ENCODE peak calls at places on chromosomes 2 and 18, in seven cellular contexts. One of them, this sample, is unnamed.

GRCh38 chr2:43326116-43326825 is 99.9 kb upstream of the ZFP36L2 start:
- DNase-seq in AG04450: no peak
- DNase-seq in fibroblast of lung: no peak
- DNase-seq in endodermal cell: no peak
- DNase-seq in NCI-H774: no peak
- DNase-seq in tibial nerve: no peak
- DNase-seq in NCI-H1092 treated with DMSO at 0.1 percent for 48 hours: no peak
- DNase-seq in this sample: no peak

GRCh38 chr18:67932261-67932660 is 415.7 kb upstream of the DSEL start:
- DNase-seq in fibroblast of lung: peak
- DNase-seq in tibial nerve: no peak
- DNase-seq in endodermal cell: no peak
- DNase-seq in NCI-H1092 treated with DMSO at 0.1 percent for 48 hours: no peak
- DNase-seq in NCI-H774: no peak
- DNase-seq in AG04450: no peak
- DNase-seq in this sample: peak

GRCh38 chr2:62672601-62673000 is 32.9 kb upstream of the EHBP1 start:
- DNase-seq in NCI-H1092 treated with DMSO at 0.1 percent for 48 hours: no peak
- DNase-seq in NCI-H774: no peak
- DNase-seq in endodermal cell: peak
- DNase-seq in AG04450: peak
- DNase-seq in fibroblast of lung: peak
- DNase-seq in tibial nerve: no peak
- DNase-seq in this sample: peak

GRCh38 chr18:6859676-6860422 is 130.3 kb downstream of the ARHGAP28 start:
- DNase-seq in AG04450: no peak
- DNase-seq in NCI-H774: no peak
- DNase-seq in tibial nerve: no peak
- DNase-seq in NCI-H1092 treated with DMSO at 0.1 percent for 48 hours: no peak
- DNase-seq in fibroblast of lung: no peak
- DNase-seq in endodermal cell: no peak
- DNase-seq in this sample: no peak

GRCh38 chr2:238523158-238524110 is 96.7 kb downstream of the ASB1 start:
- DNase-seq in endodermal cell: peak
- DNase-seq in fibroblast of lung: peak
- DNase-seq in tibial nerve: peak
- DNase-seq in AG04450: peak
- DNase-seq in NCI-H1092 treated with DMSO at 0.1 percent for 48 hours: no peak
- DNase-seq in NCI-H774: no peak
- DNase-seq in this sample: peak

GRCh38 chr2:49858113-49858490 is 703.8 kb upstream of the FSHR start:
- DNase-seq in NCI-H1092 treated with DMSO at 0.1 percent for 48 hours: no peak
- DNase-seq in fibroblast of lung: no peak
- DNase-seq in tibial nerve: no peak
- DNase-seq in AG04450: no peak
- DNase-seq in endodermal cell: no peak
- DNase-seq in NCI-H774: no peak
- DNase-seq in this sample: no peak

GRCh38 chr2:194054262-194054767 is 1602.7 kb upstream of the SLC39A10 start:
- DNase-seq in fibroblast of lung: no peak
- DNase-seq in tibial nerve: no peak
- DNase-seq in NCI-H774: no peak
- DNase-seq in NCI-H1092 treated with DMSO at 0.1 percent for 48 hours: no peak
- DNase-seq in endodermal cell: no peak
- DNase-seq in AG04450: no peak
- DNase-seq in this sample: no peak

GRCh38 chr2:178327516-178327915 is 123.5 kb downstream of the PRKRA start:
- DNase-seq in fibroblast of lung: peak
- DNase-seq in NCI-H774: peak
- DNase-seq in tibial nerve: no peak
- DNase-seq in NCI-H1092 treated with DMSO at 0.1 percent for 48 hours: no peak
- DNase-seq in endodermal cell: no peak
- DNase-seq in AG04450: peak
- DNase-seq in this sample: no peak

GRCh38 chr2:6352906-6353515 is 512.7 kb downstream of the CMPK2 start:
- DNase-seq in NCI-H774: no peak
- DNase-seq in tibial nerve: peak
- DNase-seq in fibroblast of lung: peak
- DNase-seq in AG04450: peak
- DNase-seq in endodermal cell: peak
- DNase-seq in NCI-H1092 treated with DMSO at 0.1 percent for 48 hours: peak
- DNase-seq in this sample: peak

GRCh38 chr2:235521844-235522243 is 28.0 kb downstream of the AGAP1 start:
- DNase-seq in AG04450: no peak
- DNase-seq in tibial nerve: no peak
- DNase-seq in fibroblast of lung: peak
- DNase-seq in NCI-H774: peak
- DNase-seq in endodermal cell: no peak
- DNase-seq in NCI-H1092 treated with DMSO at 0.1 percent for 48 hours: peak
- DNase-seq in this sample: peak

GRCh38 chr2:55519908-55520885 is 679 bp downstream of the CFAP36 start:
- DNase-seq in endodermal cell: peak
- DNase-seq in NCI-H1092 treated with DMSO at 0.1 percent for 48 hours: peak
- DNase-seq in AG04450: no peak
- DNase-seq in NCI-H774: peak
- DNase-seq in fibroblast of lung: peak
- DNase-seq in tibial nerve: peak
- DNase-seq in this sample: peak

GRCh38 chr2:138536302-138536701 is 34.7 kb downstream of the SPOPL start:
- DNase-seq in NCI-H1092 treated with DMSO at 0.1 percent for 48 hours: no peak
- DNase-seq in endodermal cell: no peak
- DNase-seq in tibial nerve: no peak
- DNase-seq in AG04450: no peak
- DNase-seq in NCI-H774: no peak
- DNase-seq in fibroblast of lung: peak
- DNase-seq in this sample: peak

GRCh38 chr2:214103199-214104001 is 307.5 kb upstream of the VWC2L start:
- DNase-seq in fibroblast of lung: peak
- DNase-seq in tibial nerve: no peak
- DNase-seq in NCI-H774: peak
- DNase-seq in AG04450: no peak
- DNase-seq in endodermal cell: no peak
- DNase-seq in NCI-H1092 treated with DMSO at 0.1 percent for 48 hours: peak
- DNase-seq in this sample: no peak

GRCh38 chr2:38113999-38114708 is 38.2 kb upstream of the CYP1B1 start:
- DNase-seq in fibroblast of lung: peak
- DNase-seq in NCI-H774: no peak
- DNase-seq in NCI-H1092 treated with DMSO at 0.1 percent for 48 hours: no peak
- DNase-seq in tibial nerve: no peak
- DNase-seq in endodermal cell: no peak
- DNase-seq in AG04450: no peak
- DNase-seq in this sample: peak

GRCh38 chr2:162591403-162592083 is 247.0 kb downstream of the KCNH7 start:
- DNase-seq in fibroblast of lung: peak
- DNase-seq in endodermal cell: no peak
- DNase-seq in AG04450: no peak
- DNase-seq in tibial nerve: no peak
- DNase-seq in NCI-H1092 treated with DMSO at 0.1 percent for 48 hours: no peak
- DNase-seq in NCI-H774: no peak
- DNase-seq in this sample: no peak

GRCh38 chr2:148645925-148646559 is 1.5 kb downstream of the EPC2 start:
- DNase-seq in tibial nerve: peak
- DNase-seq in endodermal cell: no peak
- DNase-seq in NCI-H774: peak
- DNase-seq in AG04450: peak
- DNase-seq in NCI-H1092 treated with DMSO at 0.1 percent for 48 hours: peak
- DNase-seq in fibroblast of lung: peak
- DNase-seq in this sample: peak

GRCh38 chr2:207867075-207867474 is 97.4 kb upstream of the FZD5 start:
- DNase-seq in endodermal cell: no peak
- DNase-seq in NCI-H774: no peak
- DNase-seq in NCI-H1092 treated with DMSO at 0.1 percent for 48 hours: no peak
- DNase-seq in fibroblast of lung: peak
- DNase-seq in AG04450: no peak
- DNase-seq in tibial nerve: no peak
- DNase-seq in this sample: peak

GRCh38 chr2:219252570-219252899 is 508 bp upstream of the TUBA4B start:
- DNase-seq in AG04450: no peak
- DNase-seq in endodermal cell: no peak
- DNase-seq in fibroblast of lung: no peak
- DNase-seq in tibial nerve: no peak
- DNase-seq in NCI-H1092 treated with DMSO at 0.1 percent for 48 hours: no peak
- DNase-seq in NCI-H774: no peak
- DNase-seq in this sample: no peak

GRCh38 chr2:216057688-216058193 is 23.9 kb downstream of the PECR start:
- DNase-seq in NCI-H1092 treated with DMSO at 0.1 percent for 48 hours: no peak
- DNase-seq in tibial nerve: no peak
- DNase-seq in AG04450: no peak
- DNase-seq in NCI-H774: no peak
- DNase-seq in fibroblast of lung: peak
- DNase-seq in endodermal cell: no peak
- DNase-seq in this sample: peak

GRCh38 chr2:102057502-102058292 is 65.9 kb downstream of the IL1R2 start:
- DNase-seq in endodermal cell: no peak
- DNase-seq in NCI-H774: no peak
- DNase-seq in NCI-H1092 treated with DMSO at 0.1 percent for 48 hours: no peak
- DNase-seq in tibial nerve: peak
- DNase-seq in AG04450: no peak
- DNase-seq in fibroblast of lung: peak
- DNase-seq in this sample: no peak

GRCh38 chr2:228613133-228613532 is 431.6 kb upstream of the SPHKAP start:
- DNase-seq in endodermal cell: no peak
- DNase-seq in tibial nerve: no peak
- DNase-seq in fibroblast of lung: peak
- DNase-seq in NCI-H1092 treated with DMSO at 0.1 percent for 48 hours: no peak
- DNase-seq in NCI-H774: peak
- DNase-seq in AG04450: peak
- DNase-seq in this sample: peak

GRCh38 chr2:31987454-31987853 is 23.4 kb downstream of the MEMO1 start:
- DNase-seq in endodermal cell: no peak
- DNase-seq in AG04450: no peak
- DNase-seq in NCI-H774: no peak
- DNase-seq in NCI-H1092 treated with DMSO at 0.1 percent for 48 hours: no peak
- DNase-seq in tibial nerve: no peak
- DNase-seq in fibroblast of lung: peak
- DNase-seq in this sample: peak

GRCh38 chr2:229562472-229563127 is 151.8 kb downstream of the DNER start:
- DNase-seq in tibial nerve: no peak
- DNase-seq in NCI-H774: no peak
- DNase-seq in endodermal cell: no peak
- DNase-seq in fibroblast of lung: no peak
- DNase-seq in AG04450: no peak
- DNase-seq in NCI-H1092 treated with DMSO at 0.1 percent for 48 hours: no peak
- DNase-seq in this sample: no peak

This sample was measured in AG10803.